ENCODE peak calls at places on chromosomes 2 and 18, in four cellular contexts. F is fibroblast of lung, U is fibroblast of the aortic adventitia, I is K562. J is an unnamed sample.

GRCh38 chr2:219446101-219446504 is 11.5 kb downstream of the SPEG start:
- DNase-seq in F (peak; percentile 80), U (peak; percentile 69), I (no peak), J (no peak)

GRCh38 chr2:55062754-55063153 is 12.5 kb upstream of the RTN4 start:
- DNase-seq in F (no peak), U (no peak), I (no peak), J (no peak)

GRCh38 chr2:42999391-42999811 is 207.0 kb upstream of the HAAO start:
- DNase-seq in F (no peak), U (no peak), I (no peak), J (no peak)

GRCh38 chr2:167708998-167709397 is 538.4 kb downstream of the STK39 start:
- DNase-seq in F (no peak), U (no peak), I (no peak), J (no peak)

GRCh38 chr2:56325661-56326345 is 142.0 kb downstream of the CCDC85A start:
- DNase-seq in F (no peak), U (no peak), I (no peak), J (no peak)

GRCh38 chr18:74623047-74623816 is 25.6 kb downstream of the ZNF407 start:
- DNase-seq in F (no peak), U (peak; percentile 28), I (no peak), J (no peak)

GRCh38 chr2:105834931-105835330 is 90.2 kb downstream of the NCK2 start:
- DNase-seq in F (peak; percentile 18), U (no peak), I (no peak), J (no peak)

GRCh38 chr18:36724591-36725001 is 104.2 kb downstream of the TPGS2 start:
- DNase-seq in F (peak; percentile 54), U (peak; percentile 61), I (no peak), J (no peak)

GRCh38 chr2:201786471-201786870 is 5.7 kb upstream of the ALS2 start:
- DNase-seq in F (peak; percentile 75), U (no peak), I (no peak), J (no peak)

GRCh38 chr2:221255862-221256261 is 316.2 kb downstream of the EPHA4 start:
- DNase-seq in F (no peak), U (no peak), I (no peak), J (no peak)

GRCh38 chr2:25936889-25937545 is 45.3 kb downstream of the KIF3C start:
- DNase-seq in F (no peak), U (no peak), I (no peak), J (no peak)

GRCh38 chr2:190435031-190435677 is 27.0 kb downstream of the MFSD6 start:
- DNase-seq in F (no peak), U (no peak), I (no peak), J (no peak)

DNA sequence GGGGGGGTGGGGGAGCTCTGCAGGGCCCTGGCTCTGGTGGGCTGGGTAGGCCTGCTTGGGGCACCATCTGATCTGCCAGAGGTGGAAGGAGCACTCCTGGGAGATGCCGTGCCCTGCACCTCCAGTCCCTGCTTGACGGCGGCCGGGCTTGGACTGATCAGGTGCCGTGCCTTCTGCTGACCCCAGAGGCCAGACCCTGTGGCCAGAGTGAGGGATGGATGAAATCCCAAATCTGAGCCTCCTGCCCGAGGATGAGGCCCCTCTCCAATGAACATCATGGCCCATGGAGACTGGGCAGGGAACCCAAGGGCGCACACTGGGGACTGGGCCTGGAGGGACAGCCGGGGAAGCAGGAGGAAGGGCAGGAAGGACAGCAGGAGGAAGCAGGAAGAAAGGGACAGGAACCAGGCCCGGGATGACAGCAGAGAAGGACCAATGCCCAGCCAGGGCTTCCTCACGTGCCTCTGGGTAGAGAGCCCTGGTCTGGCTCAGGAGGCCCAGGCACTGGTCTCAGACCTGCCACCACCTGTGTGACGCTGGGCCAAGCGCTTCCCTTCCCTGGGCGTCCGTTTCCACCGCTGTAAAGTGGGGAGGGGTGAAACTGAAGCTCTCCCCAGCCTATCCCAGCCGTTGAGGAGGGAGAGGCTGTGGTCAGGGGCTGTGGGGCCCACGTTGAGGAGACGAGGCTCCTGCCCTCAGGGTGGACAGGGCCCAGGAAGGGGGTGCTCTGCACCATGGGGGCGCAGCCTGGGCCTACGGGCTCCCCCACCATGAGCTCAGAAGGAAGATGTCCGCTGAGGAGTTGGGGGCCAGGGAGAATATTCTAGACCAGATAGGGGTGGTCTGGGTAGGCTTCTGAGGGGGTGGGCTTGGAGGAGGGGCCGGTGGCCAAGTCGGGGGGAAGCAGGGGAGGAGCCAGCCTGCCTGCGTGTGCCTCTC is 1.0 kb upstream of the GPR35 start:
- DNase-seq in F (no peak), U (no peak), I (no peak), J (no peak)
- H3K4me3 ChIP-seq in F (no peak overlapping the region), U (no peak overlapping the region), I (no peak overlapping the region), J (no peak overlapping the region)

GRCh38 chr2:160156084-160156483 is 44.0 kb downstream of the ITGB6 start:
- DNase-seq in F (peak; percentile 10), U (peak; percentile 3), I (no peak), J (no peak)
- TF ChIP-seq CTCF in F (no peak), U (no peak), I (no peak), J (no peak)

GRCh38 chr18:78976697-78977626 is 2.7 kb upstream of the SALL3 start:
- DNase-seq in F (no peak), U (no peak), I (no peak), J (no peak)

GRCh38 chr18:78979682-78980278 is at the start of gene SALL3:
- DNase-seq in F (peak; percentile 60), U (no peak), I (no peak), J (no peak)

GRCh38 chr18:78977627-78978271 is 1.9 kb upstream of the SALL3 start:
- DNase-seq in F (peak; percentile 23), U (no peak), I (no peak), J (no peak)

GRCh38 chr18:78979058-78979680 is 449 bp upstream of the SALL3 start:
- DNase-seq in F (peak; percentile 75), U (no peak), I (no peak), J (no peak)

GRCh38 chr18:78978336-78979057 is 1.1 kb upstream of the SALL3 start:
- DNase-seq in F (peak; percentile 47), U (no peak), I (no peak), J (no peak)
- H3K4me3 ChIP-seq in F (no peak overlapping the region), U (no peak overlapping the region), I (no peak overlapping the region), J (peak overlapping the region; percentile 15)

GRCh38 chr18:11520536-11520935 is 88.9 kb upstream of the SLC35G4 start:
- DNase-seq in F (peak; percentile 73), U (no peak), I (no peak), J (peak; percentile 39)

GRCh38 chr18:11521853-11522252 is 87.5 kb upstream of the SLC35G4 start:
- DNase-seq in F (no peak), U (no peak), I (no peak), J (no peak)

GRCh38 chr18:11522992-11523391 is 86.4 kb upstream of the SLC35G4 start:
- DNase-seq in F (peak; percentile 41), U (no peak), I (no peak), J (no peak)

GRCh38 chr18:11516988-11517630 is 92.3 kb upstream of the SLC35G4 start:
- DNase-seq in F (no peak), U (peak; percentile 53), I (no peak), J (no peak)

DNA sequence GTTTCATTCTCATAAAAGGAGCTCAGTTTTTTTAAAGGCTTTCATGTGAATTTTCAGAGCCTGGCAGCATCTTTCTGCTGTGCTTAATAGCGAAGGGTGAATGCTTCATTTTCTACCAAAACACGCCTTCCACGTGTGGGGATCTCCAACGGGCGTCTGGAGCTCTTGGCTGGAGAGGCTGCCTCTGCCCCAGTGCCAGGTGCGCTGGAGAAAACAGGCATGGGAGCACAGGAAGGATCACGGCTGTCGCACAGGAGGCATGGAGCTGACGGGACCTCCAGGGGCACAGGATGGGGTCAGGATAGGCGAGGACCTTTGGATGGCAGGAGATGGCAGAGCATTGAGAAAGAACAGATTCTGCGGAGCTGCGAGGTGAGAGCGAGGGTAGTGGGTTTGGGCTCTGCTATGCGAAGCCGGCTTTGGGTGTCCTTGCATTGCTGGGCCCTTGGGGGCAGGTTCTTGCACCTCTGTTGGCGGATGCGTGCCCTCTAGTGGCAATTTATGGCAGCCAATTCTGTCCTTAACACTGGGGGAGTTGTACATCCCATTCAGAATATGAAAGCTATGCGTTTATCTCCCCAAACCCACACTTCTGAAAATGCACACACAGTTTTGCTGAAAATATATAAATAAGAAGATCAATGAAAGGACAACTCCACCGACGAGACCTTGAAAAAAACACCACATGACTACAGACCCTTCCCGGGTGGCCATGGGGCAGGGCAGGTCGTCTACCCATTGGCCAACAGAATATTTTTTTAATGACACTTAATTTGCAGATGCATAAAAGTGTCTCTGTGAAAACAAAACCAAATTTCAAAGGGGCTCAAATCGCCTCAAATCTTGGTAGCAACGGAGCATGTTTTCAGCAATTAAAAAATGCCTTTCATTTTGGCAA is 90.4 kb upstream of the SLC35G4 start:
- DNase-seq in F (peak; percentile 52), U (peak; percentile 37), I (peak; percentile 65), J (no peak)
- TF ChIP-seq CTCF in F (peak; percentile 81), U (peak; percentile 63), I (peak; percentile 89), J (peak; percentile 59)

DNA sequence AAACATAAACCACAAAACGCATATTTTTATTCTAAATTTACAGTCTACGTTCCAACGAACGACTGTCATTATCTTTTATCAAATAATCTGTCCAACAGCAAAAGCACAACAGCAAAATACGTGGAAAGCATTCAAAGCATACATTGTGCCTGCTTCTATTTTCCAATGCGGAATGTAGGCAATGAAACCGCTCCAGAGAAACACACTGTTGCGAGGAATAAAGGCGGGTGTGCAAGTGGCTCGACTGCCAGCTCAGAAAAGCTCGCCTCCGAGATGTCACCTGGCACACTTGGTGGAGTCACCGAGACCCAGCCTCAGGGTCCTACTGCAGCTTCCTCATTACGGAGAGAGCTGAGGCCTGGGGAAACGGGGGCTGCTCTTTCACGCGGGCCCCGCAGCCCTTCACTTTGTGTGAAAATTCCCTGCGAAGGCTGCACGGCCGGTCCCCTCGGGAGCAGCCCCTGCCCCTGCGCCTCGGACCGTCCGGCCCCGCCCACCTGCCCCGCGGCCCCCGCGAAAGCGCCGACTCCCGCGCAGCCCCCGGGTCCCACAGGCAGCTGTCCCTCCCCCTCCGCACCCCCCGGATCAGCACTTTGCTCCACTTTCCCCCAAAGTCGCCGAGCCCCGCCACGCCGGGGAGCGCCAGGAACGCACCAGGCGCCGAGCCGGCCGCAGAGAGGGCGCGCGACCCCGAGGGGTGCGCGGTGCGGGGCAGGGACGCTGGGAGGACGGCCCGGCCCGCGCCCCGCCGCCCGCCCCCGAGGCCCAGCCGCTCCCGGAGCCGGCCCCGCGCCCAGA is 680 bp downstream of the MGAT4A start:
- DNase-seq in F (no peak), U (peak; percentile 2), I (no peak), J (no peak)
- H3K4me3 ChIP-seq in F (peak overlapping the region; percentile 21), U (peak overlapping the region; percentile 33), I (peak overlapping the region; percentile 26), J (peak overlapping the region; percentile 37)

DNA sequence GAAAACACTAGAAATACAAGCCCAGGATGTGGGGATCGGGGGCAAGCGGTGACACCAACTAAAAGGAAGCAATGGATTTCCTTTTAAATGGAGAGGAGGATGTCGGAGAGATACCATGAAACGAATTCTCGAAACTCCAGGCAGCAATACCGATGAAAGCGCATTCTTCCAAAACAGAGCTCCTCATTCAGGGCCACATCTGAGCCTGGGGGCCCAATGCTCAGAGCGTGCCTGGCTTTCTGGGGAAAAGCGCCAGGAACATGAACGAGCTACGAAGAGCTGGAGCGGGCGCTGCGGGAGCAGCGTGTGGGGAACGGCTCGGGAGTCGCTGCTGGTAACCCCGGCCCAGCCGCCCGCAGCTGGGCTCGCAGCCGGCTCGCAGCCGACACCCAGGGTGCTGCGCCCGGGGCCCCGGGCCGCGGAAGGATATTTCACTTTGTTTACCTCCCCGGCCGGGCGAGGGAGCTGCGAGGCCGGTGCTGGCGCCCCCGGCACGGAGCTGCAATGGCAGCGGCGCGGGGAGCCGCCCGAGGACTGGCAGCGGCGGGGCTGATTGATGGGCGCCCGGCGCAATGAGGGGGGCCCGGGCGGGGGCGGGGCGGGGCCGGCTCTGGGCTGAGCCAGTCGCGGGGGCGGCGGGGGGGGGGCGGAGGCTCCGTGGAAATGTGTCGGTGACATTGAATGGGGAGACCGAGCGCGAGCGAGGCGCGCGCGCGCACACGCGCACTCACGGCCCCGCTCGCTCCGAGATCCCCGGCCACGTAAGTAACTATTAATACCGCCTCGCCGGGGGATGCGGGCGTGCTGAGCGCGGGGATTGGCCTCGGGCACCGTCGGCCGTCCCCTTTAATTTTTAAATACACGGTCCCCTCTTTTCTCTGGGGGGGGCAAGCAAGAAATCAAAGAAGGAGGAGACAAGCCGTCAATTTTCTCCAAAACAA is at the start of gene TRIB2:
- DNase-seq in F (peak; percentile 92), U (peak; percentile 83), I (peak; percentile 94), J (no peak)
- TF ChIP-seq CTCF in F (no peak), U (no peak), I (peak; percentile 19), J (no peak)